ENCODE peak calls at places on chromosome 22, in eight cellular contexts. R, Y, S, H, G, K, V and A are unnamed samples.

GRCh38 chr22:49415219-49415951 is 412.3 kb downstream of the BRD1 start:
- DNase-seq in H (no peak), R (no peak), G (no peak), K (no peak), S (no peak), V (no peak), Y (no peak), A (no peak)

GRCh38 chr22:49541451-49542230 is 286.0 kb downstream of the BRD1 start:
- DNase-seq in Y (no peak), K (no peak), S (no peak), G (no peak), H (no peak), R (no peak), V (no peak), A (no peak)

GRCh38 chr22:30459206-30460052 is 12.4 kb downstream of the SEC14L3 start:
- DNase-seq in Y (no peak), K (no peak), V (peak), H (no peak), R (peak), S (no peak), G (peak), A (peak)

GRCh38 chr22:41976070-41976901 is 7.0 kb downstream of the SEPTIN3 start:
- DNase-seq in H (no peak), Y (no peak), K (peak), S (peak), R (no peak), G (no peak), V (peak), A (peak)

GRCh38 chr22:47442821-47443220 is 680.4 kb downstream of the TBC1D22A start:
- DNase-seq in G (no peak), R (no peak), Y (no peak), S (no peak), H (no peak), K (no peak), V (no peak), A (no peak)

GRCh38 chr22:30079952-30080533 is at the start of gene HORMAD2:
- DNase-seq in G (no peak), Y (no peak), V (no peak), H (no peak), S (no peak), R (no peak), K (no peak), A (no peak)

GRCh38 chr22:44295406-44295805 is 17.3 kb downstream of the SHISAL1 start:
- DNase-seq in R (no peak), H (no peak), Y (no peak), G (no peak), V (no peak), S (no peak), K (no peak), A (no peak)

GRCh38 chr22:30427871-30428270 is 2.3 kb downstream of the MTFP1 start:
- DNase-seq in S (no peak), G (no peak), K (peak), V (no peak), R (no peak), Y (no peak), H (no peak), A (no peak)

GRCh38 chr22:48171294-48171693 is 1408.8 kb downstream of the TBC1D22A start:
- DNase-seq in V (no peak), R (no peak), Y (no peak), G (no peak), H (no peak), S (no peak), K (no peak), A (no peak)

GRCh38 chr22:30922151-30922611 is 46.4 kb downstream of the MORC2 start:
- DNase-seq in H (peak), G (no peak), R (peak), Y (no peak), S (peak), K (peak), V (peak), A (peak)

GRCh38 chr22:24894998-24895397 is 51.5 kb downstream of the LHFPL7 start:
- DNase-seq in Y (no peak), V (peak), K (peak), G (no peak), S (no peak), H (peak), R (peak), A (no peak)

GRCh38 chr22:38304526-38304925 is 12.7 kb downstream of the CSNK1E start:
- DNase-seq in S (no peak), G (no peak), Y (no peak), K (peak), H (no peak), V (no peak), R (no peak), A (no peak)

DNA sequence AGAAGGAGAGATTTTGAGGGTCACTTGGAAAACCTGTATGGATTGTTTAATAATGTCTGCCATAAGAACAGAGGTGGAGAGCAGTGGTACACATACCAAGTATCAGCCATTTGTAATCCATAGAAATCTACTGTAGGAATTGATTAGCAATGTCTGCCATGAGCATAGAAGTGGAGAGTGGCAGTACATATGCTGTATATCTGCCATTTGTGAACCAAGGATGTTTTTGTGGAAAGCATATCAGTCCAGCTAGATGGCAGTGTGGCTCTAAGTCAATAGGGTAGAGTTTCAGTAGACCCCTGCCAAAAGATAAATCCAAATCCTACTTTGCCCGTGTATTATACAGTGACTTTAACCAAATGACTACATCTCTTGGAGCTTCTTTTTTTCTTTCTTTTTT is 82.9 kb upstream of the SEZ6L start:
- DNase-seq in Y (no peak), K (no peak), S (no peak), V (no peak), H (no peak), R (no peak), G (no peak), A (no peak)
- TF ChIP-seq CTCF in Y (no peak), K (peak), S (no peak), V (peak), H (no peak), R (no peak), G (no peak), A (no peak)

GRCh38 chr22:20258584-20259335 is 9.4 kb downstream of the RTN4R start:
- DNase-seq in H (no peak), Y (no peak), K (no peak), R (no peak), V (no peak), S (no peak), G (peak), A (peak)
- TF ChIP-seq CTCF in H (no peak), Y (peak), K (peak), R (no peak), V (no peak), S (no peak), G (peak), A (peak)

DNA sequence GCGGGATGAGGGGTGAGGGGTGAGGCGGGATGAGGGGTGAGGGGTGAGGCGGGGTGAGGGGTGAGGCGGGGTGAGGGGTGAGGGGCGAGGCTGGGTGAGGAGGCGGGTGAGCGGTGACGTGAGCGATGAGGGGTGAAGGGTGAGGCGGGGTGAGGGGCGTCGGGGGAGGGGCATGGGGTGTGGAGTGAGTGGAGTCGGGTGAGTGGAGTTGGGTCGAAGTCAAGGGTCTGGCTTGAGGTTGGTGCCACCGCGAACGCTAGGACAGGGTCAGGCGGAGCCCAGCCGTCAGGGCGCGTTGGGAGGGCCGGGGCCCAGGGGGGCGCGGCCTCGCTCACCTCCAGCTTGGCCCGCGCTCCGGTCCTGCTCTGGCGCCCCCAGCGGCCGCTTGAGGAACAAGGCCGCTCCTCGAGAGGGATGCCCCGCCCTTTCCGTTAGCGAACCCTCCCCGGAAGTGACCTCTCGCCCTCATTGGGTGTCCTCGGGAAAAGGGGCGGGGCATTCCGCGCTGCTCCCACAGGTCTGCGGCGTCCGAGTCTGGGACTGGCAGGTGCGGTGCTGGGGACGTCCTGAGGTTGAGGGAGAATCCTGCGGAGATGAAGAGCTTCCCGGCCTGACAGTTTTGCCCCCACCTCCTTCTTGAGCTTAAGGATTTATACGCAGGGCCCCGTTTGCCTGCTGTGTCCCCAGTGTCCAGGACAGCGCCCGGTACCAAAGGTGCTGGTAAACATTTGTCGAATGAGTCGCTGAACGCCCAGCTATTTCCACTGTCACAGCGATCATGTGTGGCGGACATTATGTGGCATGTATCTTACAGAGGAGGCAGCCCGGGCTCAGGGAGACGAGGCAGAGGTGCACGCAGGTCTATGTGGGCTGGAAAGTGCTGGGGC is at the start of gene SYCE3:
- DNase-seq in Y (peak), H (peak), R (peak), V (peak), K (peak), S (peak), G (peak), A (peak)
- TF ChIP-seq CTCF in Y (peak), H (peak), R (peak), V (peak), K (peak), S (peak), G (peak), A (peak)

GRCh38 chr22:34847072-34847471 is 218.9 kb upstream of the ISX start:
- DNase-seq in S (no peak), K (no peak), V (no peak), G (no peak), H (no peak), Y (no peak), R (no peak), A (peak)

GRCh38 chr22:34841911-34842310 is 224.0 kb upstream of the ISX start:
- DNase-seq in Y (no peak), R (no peak), G (no peak), K (no peak), H (no peak), S (no peak), V (no peak), A (no peak)

GRCh38 chr22:34845391-34845790 is 220.6 kb upstream of the ISX start:
- DNase-seq in Y (no peak), K (no peak), G (no peak), H (no peak), S (no peak), R (no peak), V (no peak), A (no peak)

GRCh38 chr22:34841321-34841901 is 224.5 kb upstream of the ISX start:
- DNase-seq in V (no peak), S (no peak), R (no peak), H (no peak), Y (no peak), G (no peak), K (no peak), A (no peak)

GRCh38 chr22:34842630-34843029 is 223.3 kb upstream of the ISX start:
- DNase-seq in S (no peak), H (no peak), K (no peak), V (no peak), Y (no peak), G (no peak), R (no peak), A (no peak)
- TF ChIP-seq CTCF in S (no peak), H (no peak), K (no peak), V (no peak), Y (no peak), G (peak), R (no peak), A (no peak)

DNA sequence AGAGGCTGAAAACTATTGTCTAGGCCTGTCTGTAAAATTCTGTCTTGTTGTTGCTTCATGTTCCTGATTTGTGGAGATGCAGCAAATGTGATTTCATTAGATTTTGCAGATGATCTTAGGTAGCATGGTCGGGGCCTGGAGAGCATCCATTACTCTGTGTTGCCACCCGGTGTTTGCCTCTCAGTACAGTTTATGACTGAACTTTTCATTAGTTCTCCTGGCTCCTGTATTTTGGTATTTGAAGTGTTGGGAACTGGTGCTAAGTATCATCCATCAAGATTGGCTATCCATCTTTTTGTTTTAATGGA is 7.7 kb downstream of the YWHAH start:
- DNase-seq in K (no peak), Y (no peak), R (no peak), V (no peak), S (no peak), H (no peak), G (no peak), A (no peak)
- TF ChIP-seq CTCF in K (no peak), Y (peak), R (no peak), V (no peak), S (no peak), H (no peak), G (no peak), A (no peak)

GRCh38 chr22:46090631-46091201 is 59.6 kb upstream of the PPARA start:
- DNase-seq in V (no peak), R (no peak), Y (no peak), S (no peak), G (no peak), K (peak), H (peak), A (no peak)
- TF ChIP-seq CTCF in V (no peak), R (no peak), Y (no peak), S (no peak), G (no peak), K (no peak), H (no peak), A (no peak)